ENCODE peak calls at places on chromosomes 4 and X, in nine cellular contexts. One of them, this sample, is unnamed.

GRCh38 chr4:76723373-76723772 is 174.6 kb downstream of the SOWAHB start:
- DNase-seq in dorsolateral prefrontal cortex: no peak
- DNase-seq in lower lobe of right lung: no peak
- DNase-seq in AG10803: peak
- DNase-seq in cardiac fibroblast: peak
- DNase-seq in GM23338: no peak
- DNase-seq in GM12865: no peak
- DNase-seq in neural progenitor cell: no peak
- DNase-seq in HCT116: no peak
- DNase-seq in this sample: no peak

GRCh38 chr4:133003169-133003568 is 145.9 kb upstream of the PCDH10 start:
- DNase-seq in neural progenitor cell: no peak
- DNase-seq in GM12865: no peak
- DNase-seq in HCT116: no peak
- DNase-seq in cardiac fibroblast: no peak
- DNase-seq in dorsolateral prefrontal cortex: no peak
- DNase-seq in AG10803: no peak
- DNase-seq in GM23338: no peak
- DNase-seq in lower lobe of right lung: no peak
- DNase-seq in this sample: no peak

GRCh38 chr4:57064811-57065711 is 45.1 kb downstream of the IGFBP7 start:
- DNase-seq in AG10803: peak
- DNase-seq in HCT116: no peak
- DNase-seq in GM23338: no peak
- DNase-seq in neural progenitor cell: no peak
- DNase-seq in dorsolateral prefrontal cortex: no peak
- DNase-seq in cardiac fibroblast: peak
- DNase-seq in GM12865: no peak
- DNase-seq in lower lobe of right lung: no peak
- DNase-seq in this sample: no peak

GRCh38 chr4:41039312-41039711 is 175.0 kb downstream of the APBB2 start:
- DNase-seq in GM12865: no peak
- DNase-seq in lower lobe of right lung: no peak
- DNase-seq in AG10803: no peak
- DNase-seq in GM23338: no peak
- DNase-seq in dorsolateral prefrontal cortex: no peak
- DNase-seq in cardiac fibroblast: no peak
- DNase-seq in neural progenitor cell: no peak
- DNase-seq in HCT116: no peak
- DNase-seq in this sample: no peak

GRCh38 chr4:128600996-128601857 is 208.3 kb upstream of the JADE1 start:
- DNase-seq in GM12865: no peak
- DNase-seq in dorsolateral prefrontal cortex: peak
- DNase-seq in cardiac fibroblast: peak
- DNase-seq in GM23338: no peak
- DNase-seq in HCT116: peak
- DNase-seq in lower lobe of right lung: peak
- DNase-seq in neural progenitor cell: no peak
- DNase-seq in AG10803: peak
- DNase-seq in this sample: no peak

GRCh38 chr4:7904108-7904516 is 35.5 kb downstream of the AFAP1 start:
- DNase-seq in GM23338: no peak
- DNase-seq in GM12865: no peak
- DNase-seq in dorsolateral prefrontal cortex: no peak
- DNase-seq in lower lobe of right lung: no peak
- DNase-seq in HCT116: no peak
- DNase-seq in cardiac fibroblast: peak
- DNase-seq in neural progenitor cell: no peak
- DNase-seq in AG10803: peak
- DNase-seq in this sample: no peak

GRCh38 chr4:163548481-163549243 is 54.2 kb downstream of the TMA16 start:
- DNase-seq in cardiac fibroblast: peak
- DNase-seq in lower lobe of right lung: no peak
- DNase-seq in GM23338: peak
- DNase-seq in GM12865: peak
- DNase-seq in AG10803: peak
- DNase-seq in HCT116: no peak
- DNase-seq in neural progenitor cell: peak
- DNase-seq in dorsolateral prefrontal cortex: no peak
- DNase-seq in this sample: no peak

GRCh38 chrX:41245641-41246040 is 88.3 kb upstream of the DDX3X start:
- DNase-seq in lower lobe of right lung: no peak
- DNase-seq in neural progenitor cell: no peak
- DNase-seq in AG10803: peak
- DNase-seq in GM12865: no peak
- DNase-seq in cardiac fibroblast: no peak
- DNase-seq in HCT116: no peak
- DNase-seq in GM23338: no peak
- DNase-seq in dorsolateral prefrontal cortex: no peak
- DNase-seq in this sample: no peak

GRCh38 chrX:47172971-47173792 is 20.4 kb upstream of the UBA1 start:
- DNase-seq in AG10803: no peak
- DNase-seq in dorsolateral prefrontal cortex: no peak
- DNase-seq in GM23338: no peak
- DNase-seq in HCT116: no peak
- DNase-seq in cardiac fibroblast: no peak
- DNase-seq in neural progenitor cell: no peak
- DNase-seq in lower lobe of right lung: no peak
- DNase-seq in GM12865: no peak
- DNase-seq in this sample: peak

GRCh38 chr4:74094227-74094626 is 4.8 kb downstream of the CXCL2 start:
- DNase-seq in AG10803: no peak
- DNase-seq in neural progenitor cell: no peak
- DNase-seq in cardiac fibroblast: no peak
- DNase-seq in GM23338: no peak
- DNase-seq in dorsolateral prefrontal cortex: no peak
- DNase-seq in lower lobe of right lung: no peak
- DNase-seq in GM12865: no peak
- DNase-seq in HCT116: no peak
- DNase-seq in this sample: no peak

GRCh38 chrX:47483310-47484268 is 567 bp upstream of the ZNF41 start:
- DNase-seq in GM23338: peak
- DNase-seq in HCT116: no peak
- DNase-seq in neural progenitor cell: peak
- DNase-seq in lower lobe of right lung: peak
- DNase-seq in dorsolateral prefrontal cortex: no peak
- DNase-seq in GM12865: no peak
- DNase-seq in AG10803: peak
- DNase-seq in cardiac fibroblast: peak
- DNase-seq in this sample: no peak

GRCh38 chr4:99816611-99817309 is at the start of gene DAPP1:
- DNase-seq in AG10803: no peak
- DNase-seq in dorsolateral prefrontal cortex: no peak
- DNase-seq in cardiac fibroblast: no peak
- DNase-seq in GM23338: no peak
- DNase-seq in lower lobe of right lung: peak
- DNase-seq in HCT116: no peak
- DNase-seq in GM12865: peak
- DNase-seq in neural progenitor cell: no peak
- DNase-seq in this sample: peak
- H3K4me3 ChIP-seq in AG10803: no peak
- H3K4me3 ChIP-seq in dorsolateral prefrontal cortex: no peak
- H3K4me3 ChIP-seq in cardiac fibroblast: no peak
- H3K4me3 ChIP-seq in GM23338: no peak
- H3K4me3 ChIP-seq in lower lobe of right lung: peak
- H3K4me3 ChIP-seq in HCT116: no peak
- H3K4me3 ChIP-seq in GM12865: peak
- H3K4me3 ChIP-seq in neural progenitor cell: no peak
- H3K4me3 ChIP-seq in this sample: peak

GRCh38 chrX:103155201-103155600 is 59.7 kb upstream of the BEX4 start:
- DNase-seq in GM23338: no peak
- DNase-seq in HCT116: no peak
- DNase-seq in dorsolateral prefrontal cortex: no peak
- DNase-seq in GM12865: no peak
- DNase-seq in neural progenitor cell: no peak
- DNase-seq in AG10803: peak
- DNase-seq in cardiac fibroblast: peak
- DNase-seq in lower lobe of right lung: no peak
- DNase-seq in this sample: no peak

GRCh38 chrX:103151799-103152198 is 58.9 kb upstream of the NXF3 start:
- DNase-seq in dorsolateral prefrontal cortex: no peak
- DNase-seq in HCT116: no peak
- DNase-seq in AG10803: no peak
- DNase-seq in cardiac fibroblast: no peak
- DNase-seq in lower lobe of right lung: no peak
- DNase-seq in GM23338: no peak
- DNase-seq in neural progenitor cell: no peak
- DNase-seq in GM12865: no peak
- DNase-seq in this sample: no peak

GRCh38 chrX:103153661-103154060 is 60.7 kb upstream of the NXF3 start:
- DNase-seq in cardiac fibroblast: no peak
- DNase-seq in GM12865: no peak
- DNase-seq in GM23338: no peak
- DNase-seq in dorsolateral prefrontal cortex: no peak
- DNase-seq in lower lobe of right lung: no peak
- DNase-seq in HCT116: no peak
- DNase-seq in neural progenitor cell: no peak
- DNase-seq in AG10803: no peak
- DNase-seq in this sample: no peak

GRCh38 chrX:103158317-103158621 is 56.6 kb upstream of the BEX4 start:
- DNase-seq in lower lobe of right lung: no peak
- DNase-seq in dorsolateral prefrontal cortex: no peak
- DNase-seq in neural progenitor cell: no peak
- DNase-seq in cardiac fibroblast: no peak
- DNase-seq in AG10803: no peak
- DNase-seq in HCT116: no peak
- DNase-seq in GM12865: no peak
- DNase-seq in GM23338: no peak
- DNase-seq in this sample: no peak

DNA sequence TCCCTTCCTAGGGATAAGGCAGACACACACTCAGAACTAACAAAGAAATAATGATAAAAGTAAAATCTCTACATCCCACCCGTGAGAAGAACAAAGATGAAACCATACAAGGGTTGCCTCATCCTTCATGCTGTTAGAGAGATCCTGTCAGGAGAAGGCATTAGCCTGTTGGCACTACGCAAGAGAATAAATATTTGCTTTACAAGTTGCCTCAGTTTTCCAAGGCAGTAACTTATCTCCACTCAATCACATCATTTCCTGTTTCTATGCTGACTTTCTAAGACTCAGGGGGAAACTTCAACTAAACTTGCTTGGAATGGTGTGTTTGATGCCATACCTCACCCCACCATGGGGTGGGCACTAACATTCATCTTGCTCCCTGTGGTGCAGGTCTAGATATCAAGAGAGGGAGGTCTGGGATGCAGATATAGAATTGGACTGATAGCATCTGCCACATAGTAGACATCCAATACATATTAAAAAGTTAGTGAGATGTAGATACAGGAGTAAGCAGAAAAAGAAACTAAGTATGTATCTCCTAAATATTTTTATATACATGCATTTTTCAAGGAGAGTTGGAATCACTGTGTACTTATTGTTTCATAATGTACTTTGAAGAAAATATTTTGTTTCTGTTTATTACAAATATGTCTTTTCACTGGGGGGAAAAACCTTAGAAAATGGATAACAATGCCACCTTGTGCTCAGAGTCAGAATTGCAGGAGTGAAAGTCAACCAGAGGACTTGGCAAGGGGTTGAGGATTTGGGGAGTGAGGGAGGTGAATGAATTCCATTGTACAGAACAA is 57.2 kb upstream of the BEX4 start:
- DNase-seq in neural progenitor cell: peak
- DNase-seq in GM12865: peak
- DNase-seq in GM23338: peak
- DNase-seq in HCT116: no peak
- DNase-seq in dorsolateral prefrontal cortex: no peak
- DNase-seq in cardiac fibroblast: peak
- DNase-seq in lower lobe of right lung: no peak
- DNase-seq in AG10803: peak
- DNase-seq in this sample: no peak
- H3K4me3 ChIP-seq in neural progenitor cell: no peak
- H3K4me3 ChIP-seq in GM12865: no peak
- H3K4me3 ChIP-seq in GM23338: no peak
- H3K4me3 ChIP-seq in HCT116: no peak
- H3K4me3 ChIP-seq in dorsolateral prefrontal cortex: no peak
- H3K4me3 ChIP-seq in cardiac fibroblast: no peak
- H3K4me3 ChIP-seq in lower lobe of right lung: no peak
- H3K4me3 ChIP-seq in AG10803: no peak
- H3K4me3 ChIP-seq in this sample: no peak

DNA sequence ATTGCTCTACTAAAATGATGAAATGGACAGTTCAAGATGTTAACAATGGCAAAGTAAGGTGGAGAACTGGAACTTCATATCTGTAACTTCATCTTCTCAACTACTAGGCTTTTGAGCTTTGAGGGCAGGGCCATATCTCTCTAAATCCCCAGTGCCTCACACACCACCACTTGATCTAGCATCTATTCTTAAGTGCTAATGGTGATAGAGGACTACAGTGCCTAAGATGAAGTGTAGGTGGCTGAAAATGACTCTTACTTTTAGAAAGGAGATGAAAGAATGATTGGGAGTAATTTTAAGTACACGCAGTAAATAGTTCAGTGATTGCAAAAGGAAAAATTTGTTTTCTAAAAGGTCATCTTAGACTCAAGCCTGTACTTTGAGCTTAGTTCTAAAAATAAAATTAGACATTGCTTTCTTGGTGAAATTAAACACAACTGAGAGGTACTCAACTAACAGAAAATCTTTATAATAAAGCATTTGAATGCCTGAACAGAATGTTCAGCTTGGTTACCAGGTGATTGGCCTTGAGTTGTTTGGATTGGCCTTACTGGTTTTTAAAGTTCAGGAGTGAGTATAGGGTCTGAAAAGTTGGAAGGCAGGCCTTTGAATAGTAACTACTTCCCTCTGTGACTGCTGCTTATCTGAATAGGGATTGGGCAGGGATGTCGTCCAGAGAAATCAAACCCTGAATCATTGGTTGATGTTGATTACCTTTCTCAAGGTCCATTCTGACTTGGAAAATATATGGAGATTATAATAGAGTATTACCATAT is 45.4 kb downstream of the DIAPH2 start:
- DNase-seq in AG10803: no peak
- DNase-seq in cardiac fibroblast: no peak
- DNase-seq in neural progenitor cell: no peak
- DNase-seq in GM23338: no peak
- DNase-seq in dorsolateral prefrontal cortex: no peak
- DNase-seq in GM12865: no peak
- DNase-seq in lower lobe of right lung: no peak
- DNase-seq in HCT116: no peak
- DNase-seq in this sample: no peak
- H3K4me3 ChIP-seq in AG10803: no peak
- H3K4me3 ChIP-seq in cardiac fibroblast: no peak
- H3K4me3 ChIP-seq in neural progenitor cell: no peak
- H3K4me3 ChIP-seq in GM23338: no peak
- H3K4me3 ChIP-seq in dorsolateral prefrontal cortex: no peak
- H3K4me3 ChIP-seq in GM12865: no peak
- H3K4me3 ChIP-seq in lower lobe of right lung: no peak
- H3K4me3 ChIP-seq in HCT116: no peak
- H3K4me3 ChIP-seq in this sample: no peak

DNA sequence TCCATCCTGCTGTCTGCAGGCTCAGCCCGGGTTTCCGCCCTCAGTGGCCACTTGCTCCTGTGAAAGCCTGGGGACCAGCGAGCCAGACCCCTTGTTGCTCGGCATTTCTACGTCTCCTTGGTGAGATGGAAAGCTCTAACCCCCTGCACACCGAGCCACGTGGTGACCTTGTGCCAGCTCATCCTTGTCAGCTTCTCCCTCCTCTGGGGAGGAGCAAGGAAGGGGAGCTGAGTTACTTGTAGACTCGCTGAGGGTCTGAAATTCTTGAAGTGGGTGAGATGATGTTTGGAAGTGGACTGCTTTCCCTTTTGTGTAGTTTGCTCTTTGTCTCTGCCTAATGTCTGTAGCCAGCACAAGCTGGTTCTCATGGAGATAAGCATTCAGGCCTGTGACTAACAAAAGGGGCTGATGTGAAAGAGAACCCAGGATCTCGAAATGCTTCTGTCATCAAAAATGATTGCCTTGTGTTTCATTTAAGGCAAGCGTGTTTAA is 29.3 kb downstream of the RGS12 start:
- DNase-seq in dorsolateral prefrontal cortex: no peak
- DNase-seq in cardiac fibroblast: peak
- DNase-seq in GM12865: no peak
- DNase-seq in GM23338: peak
- DNase-seq in neural progenitor cell: peak
- DNase-seq in HCT116: no peak
- DNase-seq in AG10803: peak
- DNase-seq in lower lobe of right lung: no peak
- DNase-seq in this sample: peak
- H3K4me3 ChIP-seq in dorsolateral prefrontal cortex: no peak
- H3K4me3 ChIP-seq in cardiac fibroblast: no peak
- H3K4me3 ChIP-seq in GM12865: no peak
- H3K4me3 ChIP-seq in GM23338: no peak
- H3K4me3 ChIP-seq in neural progenitor cell: peak
- H3K4me3 ChIP-seq in HCT116: no peak
- H3K4me3 ChIP-seq in AG10803: no peak
- H3K4me3 ChIP-seq in lower lobe of right lung: no peak
- H3K4me3 ChIP-seq in this sample: no peak

This sample was measured in lower leg skin.